ENCODE peak calls at places on chromosome 5, in ten cellular contexts. W, N, P, F, C, E, T, D, M and K are unnamed samples.

GRCh38 chr5:104053057-104053666 is 490.6 kb upstream of the NUDT12 start:
- DNase-seq in W (no peak), N (no peak), P (no peak), F (no peak), C (no peak), E (no peak), T (no peak), D (no peak), M (no peak), K (no peak)

GRCh38 chr5:120803282-120803681 is 339.2 kb downstream of the PRR16 start:
- DNase-seq in W (no peak), N (no peak), P (no peak), F (peak; percentile 52), C (no peak), E (no peak), T (peak; percentile 5), D (no peak), M (no peak), K (peak; percentile 8)

GRCh38 chr5:171667341-171668096 is 118.1 kb upstream of the SMIM23 start:
- DNase-seq in W (no peak), N (no peak), P (no peak), F (no peak), C (peak; percentile 36), E (no peak), T (no peak), D (no peak), M (no peak), K (no peak)

GRCh38 chr5:65928341-65928752 is 2.0 kb downstream of the ERBIN start:
- DNase-seq in W (no peak), N (no peak), P (no peak), F (no peak), C (no peak), E (no peak), T (no peak), D (peak; percentile 59), M (no peak), K (peak; percentile 43)

GRCh38 chr5:37816883-37817282 is 23.0 kb downstream of the GDNF start:
- DNase-seq in W (no peak), N (peak; percentile 73), P (no peak), F (peak; percentile 49), C (no peak), E (no peak), T (no peak), D (no peak), M (peak; percentile 93), K (no peak)

GRCh38 chr5:14035859-14036440 is 91.5 kb upstream of the DNAH5 start:
- DNase-seq in W (peak; percentile 35), N (peak; percentile 45), P (no peak), F (peak; percentile 99), C (peak; percentile 52), E (no peak), T (peak; percentile 81), D (peak; percentile 71), M (peak; percentile 23), K (peak; percentile 47)

GRCh38 chr5:1324719-1325190 is 20.1 kb downstream of the CLPTM1L start:
- DNase-seq in W (no peak), N (no peak), P (no peak), F (no peak), C (no peak), E (no peak), T (no peak), D (no peak), M (no peak), K (no peak)

GRCh38 chr5:154611341-154611767 is 133.3 kb upstream of the HAND1 start:
- DNase-seq in W (no peak), N (no peak), P (no peak), F (no peak), C (no peak), E (no peak), T (no peak), D (no peak), M (no peak), K (no peak)

GRCh38 chr5:154131817-154132216 is 58.7 kb upstream of the GALNT10 start:
- DNase-seq in W (no peak), N (no peak), P (no peak), F (no peak), C (no peak), E (no peak), T (no peak), D (no peak), M (no peak), K (no peak)

GRCh38 chr5:159982421-159983173 is 26.3 kb upstream of the TTC1 start:
- DNase-seq in W (no peak), N (no peak), P (no peak), F (no peak), C (no peak), E (no peak), T (no peak), D (no peak), M (no peak), K (no peak)

GRCh38 chr5:124932791-124933600 is 186.6 kb upstream of the ZNF608 start:
- DNase-seq in W (no peak), N (no peak), P (no peak), F (no peak), C (no peak), E (no peak), T (no peak), D (no peak), M (no peak), K (no peak)

GRCh38 chr5:40762716-40763115 is 7.0 kb upstream of the TTC33 start:
- DNase-seq in W (no peak), N (no peak), P (no peak), F (peak; percentile 19), C (no peak), E (no peak), T (no peak), D (no peak), M (no peak), K (no peak)

GRCh38 chr5:64742821-64743220 is 25.7 kb downstream of the SREK1IP1 start:
- DNase-seq in W (no peak), N (no peak), P (no peak), F (no peak), C (no peak), E (no peak), T (no peak), D (no peak), M (no peak), K (no peak)

GRCh38 chr5:68377733-68378132 is 162.2 kb downstream of the PIK3R1 start:
- DNase-seq in W (no peak), N (no peak), P (no peak), F (no peak), C (no peak), E (no peak), T (no peak), D (no peak), M (no peak), K (no peak)

GRCh38 chr5:150645070-150645700 is 4.7 kb downstream of the SYNPO start:
- DNase-seq in W (no peak), N (no peak), P (no peak), F (peak; percentile 92), C (peak; percentile 61), E (no peak), T (peak; percentile 58), D (peak; percentile 68), M (no peak), K (no peak)

GRCh38 chr5:96209829-96210228 is 223.2 kb downstream of the PCSK1 start:
- DNase-seq in W (no peak), N (no peak), P (no peak), F (peak; percentile 95), C (no peak), E (no peak), T (no peak), D (no peak), M (no peak), K (no peak)